ENCODE peak calls at places on chromosomes 6 and 20, in five cellular contexts. Y is A549; Z is T follicular helper cell; D is CD4-positive, alpha-beta T cell; P is fibroblast of lung. M is an unnamed sample.

GRCh38 chr6:146595981-146596731 is 2.6 kb upstream of the ADGB start:
- DNase-seq in Y (no peak), Z (no peak), D (no peak), P (no peak), M (no peak)

GRCh38 chr6:33799714-33800113 is 4.1 kb downstream of the MLN start:
- DNase-seq in Y (no peak), Z (no peak), D (no peak), P (no peak), M (no peak)

GRCh38 chr6:100346828-100347227 is 117.9 kb downstream of the SIM1 start:
- DNase-seq in Y (no peak), Z (no peak), D (no peak), P (peak; percentile 52), M (no peak)

GRCh38 chr6:135087403-135087802 is 32.8 kb upstream of the HBS1L start:
- DNase-seq in Y (no peak), Z (no peak), D (peak; percentile 10), P (no peak), M (no peak)

GRCh38 chr6:4553387-4553786 is 222.8 kb upstream of the CDYL start:
- DNase-seq in Y (no peak), Z (no peak), D (no peak), P (no peak), M (no peak)

GRCh38 chr6:30942338-30943060 is 1.7 kb downstream of the MUCL3 start:
- DNase-seq in Y (peak; percentile 85), Z (no peak), D (no peak), P (peak; percentile 70), M (peak; percentile 83)

GRCh38 chr6:39059496-39060310 is 11.1 kb downstream of the GLP1R start:
- DNase-seq in Y (no peak), Z (no peak), D (no peak), P (no peak), M (no peak)

GRCh38 chr6:105633814-105634213 is 230.9 kb upstream of the PREP start:
- DNase-seq in Y (no peak), Z (no peak), D (no peak), P (no peak), M (no peak)

GRCh38 chr6:26185802-26186201 is 98.6 kb downstream of the HFE start:
- DNase-seq in Y (no peak), Z (no peak), D (no peak), P (no peak), M (no peak)

GRCh38 chr6:89139509-89140346 is 6.1 kb upstream of the PM20D2 start:
- DNase-seq in Y (no peak), Z (no peak), D (no peak), P (peak; percentile 47), M (no peak)

GRCh38 chr6:1170793-1171192 is 141.1 kb upstream of the FOXQ1 start:
- DNase-seq in Y (no peak), Z (no peak), D (no peak), P (peak; percentile 18), M (no peak)

GRCh38 chr20:36116813-36117441 is 37.6 kb upstream of the EPB41L1 start:
- DNase-seq in Y (no peak), Z (no peak), D (no peak), P (peak; percentile 35), M (no peak)

GRCh38 chr20:51469578-51470520 is 72.7 kb downstream of the NFATC2 start:
- DNase-seq in Y (no peak), Z (no peak), D (no peak), P (no peak), M (no peak)

GRCh38 chr6:6332873-6333272 is 12.4 kb upstream of the F13A1 start:
- DNase-seq in Y (no peak), Z (no peak), D (no peak), P (no peak), M (no peak)

GRCh38 chr6:53861543-53861942 is 66.7 kb downstream of the LRRC1 start:
- DNase-seq in Y (no peak), Z (no peak), D (no peak), P (no peak), M (no peak)

GRCh38 chr6:142014515-142014914 is 118.2 kb upstream of the GJE1 start:
- DNase-seq in Y (peak; percentile 11), Z (no peak), D (no peak), P (peak; percentile 68), M (no peak)

GRCh38 chr6:137315081-137315480 is 95.9 kb upstream of the IFNGR1 start:
- DNase-seq in Y (no peak), Z (no peak), D (no peak), P (no peak), M (no peak)

GRCh38 chr6:169775321-169775720 is 23.9 kb downstream of the ERMARD start:
- DNase-seq in Y (no peak), Z (no peak), D (no peak), P (no peak), M (no peak)

GRCh38 chr20:13320702-13321101 is 99.6 kb downstream of the ISM1 start:
- DNase-seq in Y (no peak), Z (no peak), D (no peak), P (no peak), M (no peak)

GRCh38 chr6:125947581-125947980 is 9.0 kb upstream of the HINT3 start:
- DNase-seq in Y (no peak), Z (no peak), D (no peak), P (peak; percentile 50), M (no peak)

GRCh38 chr6:30013296-30013922 is 47.7 kb upstream of the POLR1H start:
- DNase-seq in Y (peak; percentile 3), Z (peak; percentile 47), D (peak; percentile 3), P (no peak), M (no peak)

GRCh38 chr20:58652606-58653303 is 1.7 kb downstream of the STX16 start:
- DNase-seq in Y (no peak), Z (no peak), D (no peak), P (no peak), M (no peak)

GRCh38 chr20:62181808-62182207 is 1.0 kb upstream of the MTG2 start:
- DNase-seq in Y (no peak), Z (no peak), D (no peak), P (no peak), M (no peak)

GRCh38 chr6:83417880-83418663 is 12.8 kb downstream of the ME1 start:
- DNase-seq in Y (peak; percentile 33), Z (no peak), D (no peak), P (peak; percentile 86), M (no peak)

GRCh38 chr6:28884423-28885148 is 39.2 kb downstream of the TRIM27 start:
- DNase-seq in Y (no peak), Z (peak; percentile 67), D (peak; percentile 73), P (no peak), M (no peak)

GRCh38 chr6:91669154-91669903 is 1082.5 kb upstream of the MAP3K7 start:
- DNase-seq in Y (no peak), Z (no peak), D (no peak), P (peak; percentile 9), M (no peak)

GRCh38 chr20:35502352-35502751 is 27.1 kb downstream of the C20orf173 start:
- DNase-seq in Y (no peak), Z (no peak), D (no peak), P (no peak), M (no peak)

GRCh38 chr20:13344671-13345070 is 123.6 kb downstream of the ISM1 start:
- DNase-seq in Y (no peak), Z (no peak), D (no peak), P (no peak), M (no peak)

GRCh38 chr6:18248698-18249097 is 15.6 kb downstream of the DEK start:
- DNase-seq in Y (no peak), Z (no peak), D (no peak), P (no peak), M (no peak)

GRCh38 chr20:1893721-1894470 is 1.3 kb upstream of the SIRPA start:
- DNase-seq in Y (no peak), Z (no peak), D (no peak), P (no peak), M (no peak)

GRCh38 chr20:62651285-62652021 is 9.2 kb downstream of the SLCO4A1 start:
- DNase-seq in Y (no peak), Z (peak; percentile 86), D (peak; percentile 90), P (peak; percentile 64), M (no peak)

GRCh38 chr6:146224449-146224848 is 195.6 kb downstream of the GRM1 start:
- DNase-seq in Y (no peak), Z (no peak), D (no peak), P (no peak), M (no peak)

GRCh38 chr6:132131351-132131750 is 180.2 kb upstream of the CCN2 start:
- DNase-seq in Y (no peak), Z (no peak), D (no peak), P (no peak), M (no peak)